ENCODE peak calls at places on chromosomes 13 and 19, in four cellular contexts. One of them, this sample, is unnamed.

GRCh38 chr13:103188688-103189326 is 122.6 kb upstream of the SLC10A2 start:
- DNase-seq in activated T-cell treated with anti-CD3 and anti-CD28 coated beads, Interleukin-2, amount 50 U/mL, for 72 hours: no peak
- DNase-seq in NCI-H345: peak; percentile 10
- DNase-seq in CD4-positive, alpha-beta T cell: no peak
- DNase-seq in this sample: peak; percentile 25

GRCh38 chr13:113917096-113917495 is 53.2 kb upstream of the GAS6 start:
- DNase-seq in activated T-cell treated with anti-CD3 and anti-CD28 coated beads, Interleukin-2, amount 50 U/mL, for 72 hours: no peak
- DNase-seq in NCI-H345: no peak
- DNase-seq in CD4-positive, alpha-beta T cell: no peak
- DNase-seq in this sample: no peak

GRCh38 chr19:56347163-56347778 is 32.6 kb upstream of the ZSCAN5A start:
- DNase-seq in activated T-cell treated with anti-CD3 and anti-CD28 coated beads, Interleukin-2, amount 50 U/mL, for 72 hours: no peak
- DNase-seq in NCI-H345: no peak
- DNase-seq in CD4-positive, alpha-beta T cell: no peak
- DNase-seq in this sample: no peak

GRCh38 chr13:73898276-73898675 is 235.9 kb downstream of the KLF12 start:
- DNase-seq in activated T-cell treated with anti-CD3 and anti-CD28 coated beads, Interleukin-2, amount 50 U/mL, for 72 hours: no peak
- DNase-seq in NCI-H345: no peak
- DNase-seq in CD4-positive, alpha-beta T cell: no peak
- DNase-seq in this sample: no peak

GRCh38 chr19:6739390-6739883 is at the start of gene TRIP10:
- DNase-seq in activated T-cell treated with anti-CD3 and anti-CD28 coated beads, Interleukin-2, amount 50 U/mL, for 72 hours: peak; percentile 86
- DNase-seq in NCI-H345: peak; percentile 75
- DNase-seq in CD4-positive, alpha-beta T cell: peak; percentile 66
- DNase-seq in this sample: peak; percentile 68

GRCh38 chr13:102697264-102697663 is 2.4 kb upstream of the METTL21C start:
- DNase-seq in activated T-cell treated with anti-CD3 and anti-CD28 coated beads, Interleukin-2, amount 50 U/mL, for 72 hours: no peak
- DNase-seq in NCI-H345: no peak
- DNase-seq in CD4-positive, alpha-beta T cell: no peak
- DNase-seq in this sample: no peak

GRCh38 chr19:10871711-10872550 is 578 bp downstream of the CARM1 start:
- DNase-seq in activated T-cell treated with anti-CD3 and anti-CD28 coated beads, Interleukin-2, amount 50 U/mL, for 72 hours: peak; percentile 57
- DNase-seq in NCI-H345: peak; percentile 26
- DNase-seq in CD4-positive, alpha-beta T cell: peak; percentile 31
- DNase-seq in this sample: no peak

GRCh38 chr13:66329988-66330429 is 900.1 kb downstream of the PCDH9 start:
- DNase-seq in activated T-cell treated with anti-CD3 and anti-CD28 coated beads, Interleukin-2, amount 50 U/mL, for 72 hours: no peak
- DNase-seq in NCI-H345: peak; percentile 82
- DNase-seq in CD4-positive, alpha-beta T cell: no peak
- DNase-seq in this sample: no peak

GRCh38 chr13:98457053-98457452 is 119.9 kb downstream of the STK24 start:
- DNase-seq in activated T-cell treated with anti-CD3 and anti-CD28 coated beads, Interleukin-2, amount 50 U/mL, for 72 hours: no peak
- DNase-seq in NCI-H345: no peak
- DNase-seq in CD4-positive, alpha-beta T cell: no peak
- DNase-seq in this sample: no peak

GRCh38 chr13:109160887-109161669 is 531.7 kb downstream of the MYO16 start:
- DNase-seq in activated T-cell treated with anti-CD3 and anti-CD28 coated beads, Interleukin-2, amount 50 U/mL, for 72 hours: no peak
- DNase-seq in NCI-H345: no peak
- DNase-seq in CD4-positive, alpha-beta T cell: no peak
- DNase-seq in this sample: no peak

GRCh38 chr13:51539887-51540286 is 44.4 kb upstream of the WDFY2 start:
- DNase-seq in activated T-cell treated with anti-CD3 and anti-CD28 coated beads, Interleukin-2, amount 50 U/mL, for 72 hours: no peak
- DNase-seq in NCI-H345: no peak
- DNase-seq in CD4-positive, alpha-beta T cell: no peak
- DNase-seq in this sample: no peak

GRCh38 chr13:19633340-19634128 is at the start of gene MPHOSPH8:
- DNase-seq in activated T-cell treated with anti-CD3 and anti-CD28 coated beads, Interleukin-2, amount 50 U/mL, for 72 hours: peak; percentile 95
- DNase-seq in NCI-H345: peak; percentile 92
- DNase-seq in CD4-positive, alpha-beta T cell: peak; percentile 91
- DNase-seq in this sample: peak; percentile 96

GRCh38 chr19:33683881-33684549 is 62.3 kb downstream of the CHST8 start:
- DNase-seq in activated T-cell treated with anti-CD3 and anti-CD28 coated beads, Interleukin-2, amount 50 U/mL, for 72 hours: no peak
- DNase-seq in NCI-H345: no peak
- DNase-seq in CD4-positive, alpha-beta T cell: no peak
- DNase-seq in this sample: no peak

GRCh38 chr19:56120371-56121179 is 520 bp downstream of the ZNF787 start:
- DNase-seq in activated T-cell treated with anti-CD3 and anti-CD28 coated beads, Interleukin-2, amount 50 U/mL, for 72 hours: peak; percentile 84
- DNase-seq in NCI-H345: peak; percentile 71
- DNase-seq in CD4-positive, alpha-beta T cell: peak; percentile 73
- DNase-seq in this sample: peak; percentile 63

GRCh38 chr13:21528616-21529015 is 69.5 kb upstream of the ZDHHC20 start:
- DNase-seq in activated T-cell treated with anti-CD3 and anti-CD28 coated beads, Interleukin-2, amount 50 U/mL, for 72 hours: no peak
- DNase-seq in NCI-H345: no peak
- DNase-seq in CD4-positive, alpha-beta T cell: no peak
- DNase-seq in this sample: no peak

GRCh38 chr13:35984776-35985453 is 146.3 kb downstream of the DCLK1 start:
- DNase-seq in activated T-cell treated with anti-CD3 and anti-CD28 coated beads, Interleukin-2, amount 50 U/mL, for 72 hours: no peak
- DNase-seq in NCI-H345: peak; percentile 89
- DNase-seq in CD4-positive, alpha-beta T cell: no peak
- DNase-seq in this sample: no peak

GRCh38 chr13:94641432-94641941 is 39.8 kb downstream of the GPR180 start:
- DNase-seq in activated T-cell treated with anti-CD3 and anti-CD28 coated beads, Interleukin-2, amount 50 U/mL, for 72 hours: no peak
- DNase-seq in NCI-H345: peak; percentile 86
- DNase-seq in CD4-positive, alpha-beta T cell: no peak
- DNase-seq in this sample: no peak

GRCh38 chr19:2084993-2085720 is 11.0 kb downstream of the MOB3A start:
- DNase-seq in activated T-cell treated with anti-CD3 and anti-CD28 coated beads, Interleukin-2, amount 50 U/mL, for 72 hours: peak; percentile 97
- DNase-seq in NCI-H345: no peak
- DNase-seq in CD4-positive, alpha-beta T cell: peak; percentile 96
- DNase-seq in this sample: peak; percentile 99

GRCh38 chr19:51027873-51028272 is 1.5 kb upstream of the KLK11 start:
- DNase-seq in activated T-cell treated with anti-CD3 and anti-CD28 coated beads, Interleukin-2, amount 50 U/mL, for 72 hours: no peak
- DNase-seq in NCI-H345: no peak
- DNase-seq in CD4-positive, alpha-beta T cell: no peak
- DNase-seq in this sample: no peak

GRCh38 chr13:94537740-94538630 is 58.0 kb downstream of the TGDS start:
- DNase-seq in activated T-cell treated with anti-CD3 and anti-CD28 coated beads, Interleukin-2, amount 50 U/mL, for 72 hours: no peak
- DNase-seq in NCI-H345: no peak
- DNase-seq in CD4-positive, alpha-beta T cell: no peak
- DNase-seq in this sample: no peak

GRCh38 chr13:98798849-98799645 is 46.6 kb upstream of the SLC15A1 start:
- DNase-seq in activated T-cell treated with anti-CD3 and anti-CD28 coated beads, Interleukin-2, amount 50 U/mL, for 72 hours: no peak
- DNase-seq in NCI-H345: no peak
- DNase-seq in CD4-positive, alpha-beta T cell: no peak
- DNase-seq in this sample: no peak

GRCh38 chr13:95833713-95834112 is 156.8 kb downstream of the DNAJC3 start:
- DNase-seq in activated T-cell treated with anti-CD3 and anti-CD28 coated beads, Interleukin-2, amount 50 U/mL, for 72 hours: no peak
- DNase-seq in NCI-H345: no peak
- DNase-seq in CD4-positive, alpha-beta T cell: no peak
- DNase-seq in this sample: no peak

GRCh38 chr13:112854321-112854720 is 114.7 kb upstream of the MCF2L start:
- DNase-seq in activated T-cell treated with anti-CD3 and anti-CD28 coated beads, Interleukin-2, amount 50 U/mL, for 72 hours: no peak
- DNase-seq in NCI-H345: no peak
- DNase-seq in CD4-positive, alpha-beta T cell: no peak
- DNase-seq in this sample: no peak

GRCh38 chr19:39398297-39398864 is 7.2 kb downstream of the MED29 start:
- DNase-seq in activated T-cell treated with anti-CD3 and anti-CD28 coated beads, Interleukin-2, amount 50 U/mL, for 72 hours: peak; percentile 73
- DNase-seq in NCI-H345: no peak
- DNase-seq in CD4-positive, alpha-beta T cell: no peak
- DNase-seq in this sample: no peak

GRCh38 chr13:77239312-77239711 is 87.6 kb downstream of the MYCBP2 start:
- DNase-seq in activated T-cell treated with anti-CD3 and anti-CD28 coated beads, Interleukin-2, amount 50 U/mL, for 72 hours: no peak
- DNase-seq in NCI-H345: no peak
- DNase-seq in CD4-positive, alpha-beta T cell: no peak
- DNase-seq in this sample: no peak

GRCh38 chr19:58553799-58554493 is 959 bp downstream of the CHMP2A start:
- DNase-seq in activated T-cell treated with anti-CD3 and anti-CD28 coated beads, Interleukin-2, amount 50 U/mL, for 72 hours: no peak
- DNase-seq in NCI-H345: no peak
- DNase-seq in CD4-positive, alpha-beta T cell: no peak
- DNase-seq in this sample: no peak

GRCh38 chr13:50450279-50450678 is 393.2 kb downstream of the DLEU7 start:
- DNase-seq in activated T-cell treated with anti-CD3 and anti-CD28 coated beads, Interleukin-2, amount 50 U/mL, for 72 hours: no peak
- DNase-seq in NCI-H345: no peak
- DNase-seq in CD4-positive, alpha-beta T cell: no peak
- DNase-seq in this sample: no peak

GRCh38 chr19:40585677-40586422 is 9.2 kb downstream of the SHKBP1 start:
- DNase-seq in activated T-cell treated with anti-CD3 and anti-CD28 coated beads, Interleukin-2, amount 50 U/mL, for 72 hours: no peak
- DNase-seq in NCI-H345: no peak
- DNase-seq in CD4-positive, alpha-beta T cell: no peak
- DNase-seq in this sample: no peak

GRCh38 chr19:48741222-48741999 is 1.0 kb upstream of the RASIP1 start:
- DNase-seq in activated T-cell treated with anti-CD3 and anti-CD28 coated beads, Interleukin-2, amount 50 U/mL, for 72 hours: peak; percentile 57
- DNase-seq in NCI-H345: no peak
- DNase-seq in CD4-positive, alpha-beta T cell: no peak
- DNase-seq in this sample: no peak

GRCh38 chr13:93029536-93029935 is 197.1 kb upstream of the GPC6 start:
- DNase-seq in activated T-cell treated with anti-CD3 and anti-CD28 coated beads, Interleukin-2, amount 50 U/mL, for 72 hours: no peak
- DNase-seq in NCI-H345: no peak
- DNase-seq in CD4-positive, alpha-beta T cell: no peak
- DNase-seq in this sample: no peak